ENCODE peak calls at places on chromosome 1, in ten cellular contexts. U, B, M, A, K, N, G, V, D and Y are unnamed samples.
A peak's percentile ranks its signal among the peaks of the same experiment; 100 is the strongest.

GRCh38 chr1:11293856-11294255 is 20.9 kb downstream of the UBIAD1 start:
- DNase-seq in U (peak; percentile 47), V (no peak), N (no peak), G (no peak), A (no peak), D (no peak), M (no peak), K (no peak), B (no peak), Y (no peak)

GRCh38 chr1:73056826-73057225 is 774.5 kb upstream of the NEGR1 start:
- DNase-seq in G (no peak), A (no peak), K (no peak), U (no peak), D (no peak), N (no peak), M (no peak), V (no peak), B (no peak), Y (no peak)

GRCh38 chr1:231130509-231130908 is 31.3 kb upstream of the TRIM67 start:
- DNase-seq in G (no peak), D (no peak), U (no peak), M (no peak), K (no peak), B (no peak), V (no peak), A (no peak), N (no peak), Y (no peak)

GRCh38 chr1:147169840-147170674 is 2.2 kb downstream of the PRKAB2 start:
- DNase-seq in A (no peak), N (no peak), D (peak; percentile 30), G (no peak), M (no peak), V (no peak), B (no peak), K (peak; percentile 39), U (no peak), Y (no peak)

GRCh38 chr1:218785928-218786327 is 387.8 kb upstream of the LYPLAL1 start:
- DNase-seq in B (no peak), U (peak; percentile 29), V (no peak), M (no peak), A (peak; percentile 36), G (peak; percentile 27), N (peak; percentile 65), K (no peak), D (no peak), Y (peak; percentile 74)

GRCh38 chr1:162756523-162756922 is 34.0 kb upstream of the HSD17B7 start:
- DNase-seq in M (no peak), V (no peak), U (peak; percentile 28), K (peak; percentile 65), N (no peak), A (no peak), D (peak; percentile 76), B (no peak), G (no peak), Y (no peak)

GRCh38 chr1:11847667-11848445 is at the start of gene NPPA:
- DNase-seq in A (peak; percentile 26), K (no peak), B (no peak), M (no peak), V (no peak), U (peak; percentile 19), G (no peak), D (no peak), N (no peak), Y (peak; percentile 87)

GRCh38 chr1:52296345-52296744 is 69.7 kb downstream of the CC2D1B start:
- DNase-seq in M (no peak), K (peak; percentile 76), U (peak; percentile 68), A (no peak), D (peak; percentile 62), N (no peak), V (no peak), B (no peak), G (no peak), Y (no peak)

GRCh38 chr1:90133133-90133532 is 138.2 kb downstream of the ZNF326 start:
- DNase-seq in K (peak; percentile 62), D (peak; percentile 52), M (no peak), N (no peak), V (peak; percentile 62), G (no peak), B (peak; percentile 23), A (no peak), U (peak; percentile 3), Y (no peak)

GRCh38 chr1:24500448-24501048 is 2.1 kb upstream of the RCAN3 start:
- DNase-seq in B (no peak), G (no peak), N (no peak), V (no peak), A (no peak), M (no peak), U (no peak), D (no peak), K (no peak), Y (no peak)

GRCh38 chr1:203525685-203526084 is 31.7 kb downstream of the OPTC start:
- DNase-seq in N (peak; percentile 35), V (no peak), U (no peak), M (no peak), D (no peak), B (no peak), K (no peak), A (no peak), G (no peak), Y (no peak)

GRCh38 chr1:204417231-204417997 is 5.8 kb upstream of the PPP1R15B start:
- DNase-seq in G (peak; percentile 82), M (no peak), V (peak; percentile 80), K (peak; percentile 99), U (peak; percentile 97), B (peak; percentile 69), A (peak; percentile 32), D (peak; percentile 98), N (peak; percentile 86), Y (peak; percentile 76)

GRCh38 chr1:6033986-6034749 is 11.5 kb upstream of the KCNAB2 start:
- DNase-seq in G (no peak), D (peak; percentile 27), U (peak; percentile 9), K (peak; percentile 65), A (peak; percentile 38), N (no peak), V (peak; percentile 84), B (peak; percentile 46), M (peak; percentile 11), Y (no peak)

GRCh38 chr1:110708968-110709367 is 34.2 kb upstream of the KCNA3 start:
- DNase-seq in U (no peak), G (no peak), A (no peak), M (no peak), N (no peak), D (no peak), V (no peak), B (no peak), K (no peak), Y (no peak)

GRCh38 chr1:167900907-167901306 is 13.0 kb downstream of the ADCY10 start:
- DNase-seq in K (no peak), B (no peak), M (no peak), D (no peak), N (no peak), A (no peak), U (no peak), V (no peak), G (no peak), Y (no peak)
- H3K27me3 ChIP-seq in K (no peaks in the 10 kb centered on the region), B (no peaks in the 10 kb centered on the region), M (no peaks in the 10 kb centered on the region), D (no peaks in the 10 kb centered on the region), N (no peaks in the 10 kb centered on the region), A (no peaks in the 10 kb centered on the region), U (no peaks in the 10 kb centered on the region), V (no peaks in the 10 kb centered on the region), G (no peaks in the 10 kb centered on the region), Y (no peaks in the 10 kb centered on the region)

DNA sequence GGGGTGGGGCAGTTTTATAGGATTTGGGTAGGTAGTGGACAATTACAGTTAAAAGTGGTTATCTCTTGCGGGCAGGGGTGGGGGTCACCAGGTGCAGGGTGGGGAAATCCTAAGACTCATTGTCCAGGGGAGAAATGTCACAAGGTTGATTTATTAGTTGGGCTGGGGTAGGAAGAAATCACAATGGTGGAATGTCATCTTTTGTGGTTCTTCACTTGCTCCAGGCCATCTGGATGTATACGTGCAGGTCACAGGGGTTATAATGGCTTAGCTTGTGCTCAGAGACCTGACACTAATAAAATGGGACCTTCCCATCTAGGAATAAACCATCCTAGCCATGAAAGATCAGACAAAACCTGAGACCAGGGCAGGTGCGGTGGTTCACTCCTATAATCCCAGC is 11.5 kb downstream of the TEX46 start:
- DNase-seq in N (no peak), M (no peak), G (no peak), A (no peak), V (no peak), D (no peak), B (no peak), K (peak; percentile 81), U (no peak), Y (peak; percentile 34)
- H3K4me3 ChIP-seq in N (no peak overlapping the region), M (no peak overlapping the region), G (no peak overlapping the region), A (no peak overlapping the region), V (no peak overlapping the region), D (no peak overlapping the region), B (no peak overlapping the region), K (no peak overlapping the region), U (no peak overlapping the region), Y (no peak overlapping the region)

DNA sequence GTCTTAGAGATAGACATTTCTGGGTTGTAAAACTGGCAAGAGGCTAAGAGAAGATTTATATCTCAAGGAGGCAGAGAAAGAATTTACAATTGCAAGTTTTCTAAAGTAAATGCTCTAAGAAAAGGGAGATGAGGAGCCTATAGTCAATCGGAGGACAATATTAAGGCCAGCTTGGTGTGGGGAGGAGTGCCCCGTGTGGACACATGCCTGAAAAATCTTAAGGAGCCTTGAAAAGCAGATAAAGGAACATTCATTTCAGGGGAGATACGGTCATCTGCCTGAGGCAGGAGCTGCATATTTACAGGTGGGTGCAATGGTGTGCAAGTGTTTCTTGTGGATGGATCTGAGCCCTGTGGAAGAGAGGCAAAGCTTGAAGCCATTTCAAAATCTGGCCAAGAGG is 25.6 kb downstream of the FCRL2 start:
- DNase-seq in N (no peak), A (no peak), M (no peak), K (no peak), G (no peak), B (no peak), V (no peak), D (no peak), U (no peak), Y (no peak)
- TF ChIP-seq CTCF in N (no peak), A (no peak), M (no peak), K (no peak), G (no peak), B (no peak), V (peak; percentile 37), D (no peak), U (no peak), Y (no peak)

GRCh38 chr1:30650959-30651320 is 72.4 kb downstream of the MATN1 start:
- DNase-seq in D (no peak), N (no peak), K (no peak), U (no peak), G (peak; percentile 86), B (no peak), M (no peak), V (no peak), A (no peak), Y (no peak)

GRCh38 chr1:30648408-30649000 is 74.9 kb downstream of the MATN1 start:
- DNase-seq in K (no peak), V (no peak), N (no peak), B (no peak), D (peak; percentile 43), A (no peak), M (no peak), U (no peak), G (no peak), Y (no peak)

GRCh38 chr1:30650038-30650958 is 73.1 kb downstream of the MATN1 start:
- DNase-seq in U (no peak), V (no peak), D (no peak), M (no peak), A (no peak), B (no peak), K (no peak), N (no peak), G (peak; percentile 58), Y (no peak)

GRCh38 chr1:30652151-30652915 is 71.1 kb downstream of the MATN1 start:
- DNase-seq in B (no peak), K (no peak), G (peak; percentile 62), V (no peak), A (no peak), D (no peak), N (no peak), M (no peak), U (no peak), Y (no peak)

GRCh38 chr1:30649321-30649991 is 73.9 kb downstream of the MATN1 start:
- DNase-seq in B (no peak), G (no peak), V (no peak), A (no peak), D (peak; percentile 97), U (no peak), N (no peak), K (peak; percentile 68), M (no peak), Y (no peak)
- H3K27me3 ChIP-seq in B (peaks cover 9% of the 10 kb centered on the region), G (no peaks in the 10 kb centered on the region), V (no peaks in the 10 kb centered on the region), A (peaks cover 69% of the 10 kb centered on the region), D (no peaks in the 10 kb centered on the region), U (peaks cover 7% of the 10 kb centered on the region), N (peaks cover 20% of the 10 kb centered on the region), K (peaks cover 2% of the 10 kb centered on the region), M (no peaks in the 10 kb centered on the region), Y (no peaks in the 10 kb centered on the region)